ENCODE peak calls at places on chromosomes 4 and X, in eight cellular contexts. A, O, E, C, X, W, B and F are unnamed samples.

GRCh38 chr4:16413794-16414555 is 187.7 kb upstream of the TAPT1 start:
- DNase-seq in A (no peak), O (no peak), E (no peak), C (no peak), X (no peak), W (no peak), B (no peak), F (no peak)

GRCh38 chr4:7725951-7726350 is 213.7 kb downstream of the AFAP1 start:
- DNase-seq in A (no peak), O (no peak), E (peak), C (no peak), X (no peak), W (no peak), B (no peak), F (no peak)

GRCh38 chr4:33715996-33716395 is 2528.3 kb downstream of the ARAP2 start:
- DNase-seq in A (peak), O (no peak), E (peak), C (no peak), X (peak), W (peak), B (no peak), F (no peak)

GRCh38 chr4:21046121-21046520 is 345.9 kb downstream of the PACRGL start:
- DNase-seq in A (no peak), O (no peak), E (peak), C (no peak), X (peak), W (no peak), B (no peak), F (no peak)

GRCh38 chr4:77593101-77593500 is 12.5 kb upstream of the CXCL13 start:
- DNase-seq in A (no peak), O (no peak), E (no peak), C (no peak), X (no peak), W (no peak), B (no peak), F (no peak)

GRCh38 chrX:103151799-103152198 is 58.9 kb upstream of the NXF3 start:
- DNase-seq in A (no peak), O (no peak), E (no peak), C (no peak), X (no peak), W (no peak), B (no peak), F (no peak)

GRCh38 chr4:1599491-1600210 is 84.5 kb downstream of the FAM53A start:
- DNase-seq in A (no peak), O (no peak), E (no peak), C (no peak), X (no peak), W (no peak), B (no peak), F (no peak)

GRCh38 chr4:155666701-155667537 is at the start of gene GUCY1A1:
- DNase-seq in A (no peak), O (peak), E (peak), C (no peak), X (peak), W (no peak), B (no peak), F (no peak)

GRCh38 chr4:165524532-165525190 is 145.9 kb downstream of the CPE start:
- DNase-seq in A (no peak), O (no peak), E (no peak), C (no peak), X (peak), W (no peak), B (no peak), F (no peak)

GRCh38 chrX:10922158-10922557 is 189.0 kb upstream of the HCCS start:
- DNase-seq in A (peak), O (no peak), E (peak), C (no peak), X (peak), W (peak), B (no peak), F (no peak)

GRCh38 chr4:8609406-8609805 is 16.8 kb downstream of the CPZ start:
- DNase-seq in A (no peak), O (no peak), E (no peak), C (no peak), X (no peak), W (no peak), B (no peak), F (no peak)

GRCh38 chr4:86453044-86453501 is 93.2 kb upstream of the MAPK10 start:
- DNase-seq in A (no peak), O (peak), E (no peak), C (no peak), X (peak), W (no peak), B (no peak), F (no peak)

GRCh38 chrX:103556941-103557340 is 28.4 kb upstream of the TCEAL4 start:
- DNase-seq in A (no peak), O (no peak), E (no peak), C (no peak), X (no peak), W (no peak), B (no peak), F (no peak)

GRCh38 chr4:180134116-180134866 is 2108.9 kb upstream of the TENM3 start:
- DNase-seq in A (no peak), O (peak), E (no peak), C (no peak), X (no peak), W (no peak), B (no peak), F (no peak)

GRCh38 chrX:8743126-8743732 is 11.3 kb upstream of the ANOS1 start:
- DNase-seq in A (no peak), O (peak), E (peak), C (peak), X (peak), W (no peak), B (no peak), F (no peak)

GRCh38 chr4:117661673-117662072 is 372.6 kb upstream of the NDST3 start:
- DNase-seq in A (no peak), O (no peak), E (no peak), C (no peak), X (no peak), W (no peak), B (no peak), F (no peak)

GRCh38 chrX:79366888-79367749 is at the start of gene ITM2A:
- DNase-seq in A (no peak), O (peak), E (no peak), C (peak), X (peak), W (no peak), B (no peak), F (no peak)

GRCh38 chrX:10533686-10534365 is 86.6 kb downstream of the MID1 start:
- DNase-seq in A (no peak), O (no peak), E (no peak), C (no peak), X (no peak), W (no peak), B (no peak), F (no peak)

GRCh38 chr4:26622913-26623312 is 39.0 kb downstream of the TBC1D19 start:
- DNase-seq in A (no peak), O (no peak), E (no peak), C (no peak), X (peak), W (no peak), B (no peak), F (no peak)

GRCh38 chrX:13357925-13358324 is 38.1 kb upstream of the ATXN3L start:
- DNase-seq in A (no peak), O (no peak), E (peak), C (no peak), X (peak), W (no peak), B (no peak), F (no peak)

GRCh38 chrX:13364230-13364629 is 44.4 kb upstream of the ATXN3L start:
- DNase-seq in A (no peak), O (no peak), E (peak), C (no peak), X (no peak), W (no peak), B (no peak), F (no peak)

GRCh38 chrX:13360146-13360545 is 40.3 kb upstream of the ATXN3L start:
- DNase-seq in A (no peak), O (no peak), E (no peak), C (no peak), X (no peak), W (no peak), B (no peak), F (no peak)
- TF ChIP-seq CTCF in A (no peak), O (no peak), E (no peak), C (no peak), X (no peak), W (no peak), B (no peak), F (no peak)

GRCh38 chrX:47643926-47644325 is 6.4 kb downstream of the ELK1 start:
- DNase-seq in A (no peak), O (no peak), E (peak), C (no peak), X (peak), W (no peak), B (no peak), F (no peak)
- TF ChIP-seq CTCF in A (peak), O (no peak), E (peak), C (no peak), X (peak), W (peak), B (no peak), F (peak)

GRCh38 chr4:149218672-149219071 is 597.0 kb downstream of the IQCM start:
- DNase-seq in A (no peak), O (no peak), E (no peak), C (no peak), X (no peak), W (no peak), B (no peak), F (no peak)
- TF ChIP-seq CTCF in A (no peak), O (no peak), E (no peak), C (no peak), X (no peak), W (no peak), B (no peak), F (no peak)

DNA sequence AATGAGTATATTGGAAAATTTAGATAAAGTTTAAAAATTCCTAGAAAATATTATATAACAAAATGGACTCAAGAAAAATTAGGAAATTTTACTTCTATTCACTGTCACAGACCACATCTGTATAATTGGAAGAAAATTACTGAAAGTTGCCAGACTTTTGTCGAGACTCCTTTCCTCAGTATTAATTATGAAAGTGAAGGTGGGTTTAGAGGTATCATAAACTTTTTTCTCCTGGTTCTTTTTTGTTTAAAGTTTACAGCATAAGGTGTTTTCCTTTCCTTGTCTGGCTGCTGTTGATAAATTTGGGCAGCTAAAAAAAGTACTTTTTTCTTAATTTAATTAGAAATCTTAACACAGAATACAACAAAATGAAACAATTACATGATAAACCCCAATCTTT is 6.7 kb upstream of the TEX13D start:
- DNase-seq in A (no peak), O (no peak), E (no peak), C (no peak), X (no peak), W (no peak), B (no peak), F (no peak)
- TF ChIP-seq CTCF in A (no peak), O (no peak), E (no peak), C (no peak), X (no peak), W (no peak), B (no peak), F (no peak)